ENCODE peak calls at places on chromosomes 6 and 20, in ten cellular contexts. One of them, this sample, is unnamed.

GRCh38 chr6:143396497-143397228 is 53.8 kb downstream of the ADAT2 start:
- DNase-seq in spleen: no peak
- DNase-seq in H54: no peak
- DNase-seq in HCT116: no peak
- DNase-seq in transverse colon: no peak
- DNase-seq in breast epithelium: no peak
- DNase-seq in heart left ventricle: no peak
- DNase-seq in upper lobe of left lung: no peak
- DNase-seq in tibial nerve: no peak
- DNase-seq in IMR-90: no peak
- DNase-seq in this sample: no peak

GRCh38 chr20:8399963-8400362 is 267.9 kb downstream of the PLCB1 start:
- DNase-seq in upper lobe of left lung: no peak
- DNase-seq in IMR-90: no peak
- DNase-seq in heart left ventricle: no peak
- DNase-seq in spleen: no peak
- DNase-seq in tibial nerve: no peak
- DNase-seq in HCT116: no peak
- DNase-seq in breast epithelium: no peak
- DNase-seq in transverse colon: no peak
- DNase-seq in H54: no peak
- DNase-seq in this sample: no peak

GRCh38 chr6:23535071-23535470 is 590.9 kb upstream of the NRSN1 start:
- DNase-seq in HCT116: no peak
- DNase-seq in spleen: no peak
- DNase-seq in upper lobe of left lung: no peak
- DNase-seq in transverse colon: no peak
- DNase-seq in tibial nerve: no peak
- DNase-seq in H54: no peak
- DNase-seq in IMR-90: no peak
- DNase-seq in breast epithelium: no peak
- DNase-seq in heart left ventricle: no peak
- DNase-seq in this sample: no peak

GRCh38 chr6:8889514-8889913 is 454.2 kb upstream of the SLC35B3 start:
- DNase-seq in heart left ventricle: no peak
- DNase-seq in tibial nerve: no peak
- DNase-seq in transverse colon: no peak
- DNase-seq in HCT116: no peak
- DNase-seq in spleen: no peak
- DNase-seq in upper lobe of left lung: no peak
- DNase-seq in breast epithelium: no peak
- DNase-seq in H54: no peak
- DNase-seq in IMR-90: no peak
- DNase-seq in this sample: no peak

GRCh38 chr20:1266167-1266973 is at the start of gene SNPH:
- DNase-seq in H54: peak
- DNase-seq in HCT116: peak
- DNase-seq in upper lobe of left lung: peak
- DNase-seq in transverse colon: peak
- DNase-seq in heart left ventricle: peak
- DNase-seq in spleen: peak
- DNase-seq in IMR-90: peak
- DNase-seq in breast epithelium: no peak
- DNase-seq in tibial nerve: peak
- DNase-seq in this sample: peak

GRCh38 chr20:47747663-47748031 is 37.6 kb downstream of the SULF2 start:
- DNase-seq in IMR-90: no peak
- DNase-seq in HCT116: no peak
- DNase-seq in heart left ventricle: no peak
- DNase-seq in tibial nerve: no peak
- DNase-seq in spleen: no peak
- DNase-seq in transverse colon: no peak
- DNase-seq in breast epithelium: no peak
- DNase-seq in upper lobe of left lung: no peak
- DNase-seq in H54: no peak
- DNase-seq in this sample: no peak

GRCh38 chr6:155264704-155265320 is 999 bp downstream of the CLDN20 start:
- DNase-seq in upper lobe of left lung: peak
- DNase-seq in H54: no peak
- DNase-seq in IMR-90: no peak
- DNase-seq in tibial nerve: no peak
- DNase-seq in spleen: no peak
- DNase-seq in heart left ventricle: no peak
- DNase-seq in transverse colon: no peak
- DNase-seq in HCT116: no peak
- DNase-seq in breast epithelium: no peak
- DNase-seq in this sample: no peak

GRCh38 chr20:58649288-58650180 is 1.5 kb upstream of the STX16 start:
- DNase-seq in upper lobe of left lung: peak
- DNase-seq in heart left ventricle: no peak
- DNase-seq in transverse colon: peak
- DNase-seq in IMR-90: no peak
- DNase-seq in HCT116: no peak
- DNase-seq in tibial nerve: no peak
- DNase-seq in H54: no peak
- DNase-seq in spleen: peak
- DNase-seq in breast epithelium: no peak
- DNase-seq in this sample: no peak

DNA sequence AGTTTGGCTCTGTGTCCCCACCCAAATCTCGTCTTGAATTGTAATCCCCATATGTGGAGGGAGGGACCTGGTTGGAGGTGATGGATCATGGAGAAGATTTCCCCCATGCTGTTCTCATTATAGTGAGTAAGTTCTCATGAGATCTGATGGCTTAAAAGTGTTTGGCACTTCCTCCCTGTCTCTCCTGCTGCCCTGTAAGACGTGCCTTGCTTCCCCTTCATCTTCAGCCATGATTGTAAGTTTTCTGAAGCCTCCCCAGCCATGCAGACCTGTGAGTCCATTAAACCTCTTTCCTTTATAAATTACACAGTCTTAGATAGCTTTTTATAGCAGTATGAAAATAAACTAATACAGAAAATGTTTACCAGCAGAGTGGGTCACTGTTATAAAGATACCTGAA is 577.6 kb downstream of the UTRN start:
- DNase-seq in transverse colon: no peak
- DNase-seq in breast epithelium: no peak
- DNase-seq in H54: no peak
- DNase-seq in HCT116: no peak
- DNase-seq in IMR-90: no peak
- DNase-seq in heart left ventricle: no peak
- DNase-seq in upper lobe of left lung: no peak
- DNase-seq in spleen: no peak
- DNase-seq in tibial nerve: no peak
- DNase-seq in this sample: no peak
- TF ChIP-seq POLR2A in transverse colon: no peak
- TF ChIP-seq POLR2A in breast epithelium: no peak
- TF ChIP-seq POLR2A in H54: no peak
- TF ChIP-seq POLR2A in HCT116: no peak
- TF ChIP-seq POLR2A in IMR-90: no peak
- TF ChIP-seq POLR2A in heart left ventricle: no peak
- TF ChIP-seq POLR2A in upper lobe of left lung: no peak
- TF ChIP-seq POLR2A in spleen: no peak
- TF ChIP-seq POLR2A in tibial nerve: no peak
- TF ChIP-seq POLR2A in this sample: no peak

GRCh38 chr6:16868968-16869367 is 107.7 kb upstream of the ATXN1 start:
- DNase-seq in H54: no peak
- DNase-seq in spleen: no peak
- DNase-seq in HCT116: no peak
- DNase-seq in upper lobe of left lung: no peak
- DNase-seq in tibial nerve: no peak
- DNase-seq in breast epithelium: no peak
- DNase-seq in IMR-90: peak
- DNase-seq in heart left ventricle: no peak
- DNase-seq in transverse colon: no peak
- DNase-seq in this sample: no peak

GRCh38 chr6:16871047-16871446 is 109.8 kb upstream of the ATXN1 start:
- DNase-seq in breast epithelium: no peak
- DNase-seq in H54: no peak
- DNase-seq in HCT116: no peak
- DNase-seq in spleen: no peak
- DNase-seq in tibial nerve: no peak
- DNase-seq in upper lobe of left lung: no peak
- DNase-seq in heart left ventricle: no peak
- DNase-seq in transverse colon: no peak
- DNase-seq in IMR-90: no peak
- DNase-seq in this sample: no peak

GRCh38 chr6:16873698-16874097 is 112.4 kb upstream of the ATXN1 start:
- DNase-seq in IMR-90: no peak
- DNase-seq in spleen: no peak
- DNase-seq in tibial nerve: no peak
- DNase-seq in HCT116: no peak
- DNase-seq in transverse colon: no peak
- DNase-seq in heart left ventricle: no peak
- DNase-seq in H54: no peak
- DNase-seq in breast epithelium: no peak
- DNase-seq in upper lobe of left lung: no peak
- DNase-seq in this sample: no peak

GRCh38 chr6:16876201-16876600 is 114.9 kb upstream of the ATXN1 start:
- DNase-seq in spleen: no peak
- DNase-seq in upper lobe of left lung: no peak
- DNase-seq in tibial nerve: no peak
- DNase-seq in H54: no peak
- DNase-seq in transverse colon: no peak
- DNase-seq in HCT116: no peak
- DNase-seq in breast epithelium: no peak
- DNase-seq in IMR-90: no peak
- DNase-seq in heart left ventricle: no peak
- DNase-seq in this sample: no peak

GRCh38 chr6:16872543-16873230 is 111.4 kb upstream of the ATXN1 start:
- DNase-seq in breast epithelium: no peak
- DNase-seq in transverse colon: no peak
- DNase-seq in spleen: no peak
- DNase-seq in IMR-90: no peak
- DNase-seq in tibial nerve: no peak
- DNase-seq in H54: no peak
- DNase-seq in heart left ventricle: no peak
- DNase-seq in HCT116: no peak
- DNase-seq in upper lobe of left lung: no peak
- DNase-seq in this sample: no peak
- TF ChIP-seq POLR2A in breast epithelium: no peak
- TF ChIP-seq POLR2A in transverse colon: no peak
- TF ChIP-seq POLR2A in spleen: no peak
- TF ChIP-seq POLR2A in IMR-90: no peak
- TF ChIP-seq POLR2A in tibial nerve: no peak
- TF ChIP-seq POLR2A in H54: no peak
- TF ChIP-seq POLR2A in heart left ventricle: no peak
- TF ChIP-seq POLR2A in HCT116: no peak
- TF ChIP-seq POLR2A in upper lobe of left lung: no peak
- TF ChIP-seq POLR2A in this sample: no peak

GRCh38 chr6:140253096-140253495 is 878.6 kb upstream of the CITED2 start:
- DNase-seq in spleen: no peak
- DNase-seq in tibial nerve: no peak
- DNase-seq in heart left ventricle: no peak
- DNase-seq in IMR-90: peak
- DNase-seq in transverse colon: no peak
- DNase-seq in upper lobe of left lung: no peak
- DNase-seq in HCT116: no peak
- DNase-seq in H54: no peak
- DNase-seq in breast epithelium: no peak
- DNase-seq in this sample: no peak
- TF ChIP-seq POLR2A in spleen: no peak
- TF ChIP-seq POLR2A in tibial nerve: no peak
- TF ChIP-seq POLR2A in heart left ventricle: no peak
- TF ChIP-seq POLR2A in IMR-90: no peak
- TF ChIP-seq POLR2A in transverse colon: no peak
- TF ChIP-seq POLR2A in upper lobe of left lung: no peak
- TF ChIP-seq POLR2A in HCT116: no peak
- TF ChIP-seq POLR2A in H54: no peak
- TF ChIP-seq POLR2A in breast epithelium: no peak
- TF ChIP-seq POLR2A in this sample: no peak

DNA sequence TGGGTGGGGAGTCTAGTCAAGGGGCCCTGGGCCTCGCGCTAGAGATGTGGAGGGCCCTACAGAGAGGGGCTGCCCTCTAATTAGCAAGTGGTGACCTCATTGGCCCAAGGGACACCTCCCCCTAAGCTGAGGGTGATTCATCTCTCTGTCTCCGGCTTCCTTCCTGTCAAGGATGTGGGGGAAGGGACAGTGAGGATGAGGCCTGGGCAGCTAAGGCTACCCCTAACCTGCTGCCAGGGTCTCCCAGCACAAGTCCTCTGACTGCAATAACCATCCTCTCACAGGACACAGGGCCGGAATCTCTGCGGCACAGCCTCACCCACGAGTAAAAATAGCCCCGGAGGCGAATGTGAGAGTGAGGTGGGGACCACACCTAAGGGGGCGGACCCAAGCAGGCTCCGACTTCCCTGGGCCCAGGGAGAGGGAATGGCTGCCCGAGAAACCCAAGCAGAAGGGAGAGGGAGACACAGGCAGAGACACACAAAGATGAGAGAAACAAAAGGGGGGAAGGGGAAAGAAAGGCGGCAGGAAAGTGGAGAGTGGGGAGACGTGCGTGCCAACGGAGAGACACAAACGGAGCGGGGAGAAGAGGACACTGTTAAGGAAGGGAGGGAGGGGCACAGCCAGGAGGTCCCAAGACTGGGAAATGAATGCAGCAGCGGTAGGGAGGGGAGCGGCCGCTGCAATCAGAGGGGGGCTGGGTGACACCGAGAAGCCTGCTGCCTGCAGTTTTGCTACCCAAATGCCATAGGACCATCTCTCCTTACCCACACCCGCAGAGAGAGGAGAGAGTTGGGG is 1.4 kb downstream of the CLIC1 start:
- DNase-seq in H54: peak
- DNase-seq in spleen: peak
- DNase-seq in HCT116: no peak
- DNase-seq in breast epithelium: no peak
- DNase-seq in transverse colon: peak
- DNase-seq in upper lobe of left lung: no peak
- DNase-seq in tibial nerve: peak
- DNase-seq in heart left ventricle: peak
- DNase-seq in IMR-90: peak
- DNase-seq in this sample: peak
- TF ChIP-seq POLR2A in H54: peak
- TF ChIP-seq POLR2A in spleen: no peak
- TF ChIP-seq POLR2A in HCT116: no peak
- TF ChIP-seq POLR2A in breast epithelium: peak
- TF ChIP-seq POLR2A in transverse colon: peak
- TF ChIP-seq POLR2A in upper lobe of left lung: no peak
- TF ChIP-seq POLR2A in tibial nerve: peak
- TF ChIP-seq POLR2A in heart left ventricle: peak
- TF ChIP-seq POLR2A in IMR-90: peak
- TF ChIP-seq POLR2A in this sample: no peak